ENCODE peak calls at places on chromosomes 1 and 21, in four cellular contexts. One of them, this sample, is unnamed.

GRCh38 chr1:111747947-111748346 is 7.8 kb upstream of the DDX20 start:
- DNase-seq in HCT116: no peak
- DNase-seq in SK-N-SH: no peak
- DNase-seq in H1: no peak
- DNase-seq in this sample: no peak

GRCh38 chr1:175941164-175941563 is 197.8 kb upstream of the TNR start:
- DNase-seq in HCT116: no peak
- DNase-seq in SK-N-SH: no peak
- DNase-seq in H1: no peak
- DNase-seq in this sample: no peak

GRCh38 chr1:37561794-37562132 is 5.0 kb downstream of the DNALI1 start:
- DNase-seq in HCT116: peak
- DNase-seq in SK-N-SH: peak
- DNase-seq in H1: peak
- DNase-seq in this sample: peak

GRCh38 chr1:17351047-17351446 is 20.9 kb upstream of the PADI6 start:
- DNase-seq in HCT116: no peak
- DNase-seq in SK-N-SH: no peak
- DNase-seq in H1: no peak
- DNase-seq in this sample: no peak

GRCh38 chr1:36095760-36096405 is 7.2 kb downstream of the ADPRS start:
- DNase-seq in HCT116: no peak
- DNase-seq in SK-N-SH: no peak
- DNase-seq in H1: no peak
- DNase-seq in this sample: no peak

GRCh38 chr21:40587786-40588353 is 259.1 kb downstream of the DSCAM start:
- DNase-seq in HCT116: no peak
- DNase-seq in SK-N-SH: no peak
- DNase-seq in H1: no peak
- DNase-seq in this sample: no peak

GRCh38 chr1:77832889-77833288 is 53.4 kb downstream of the MIGA1 start:
- DNase-seq in HCT116: no peak
- DNase-seq in SK-N-SH: no peak
- DNase-seq in H1: no peak
- DNase-seq in this sample: no peak

GRCh38 chr1:180213401-180214177 is 16.5 kb upstream of the LHX4 start:
- DNase-seq in HCT116: no peak
- DNase-seq in SK-N-SH: no peak
- DNase-seq in H1: no peak
- DNase-seq in this sample: no peak

GRCh38 chr1:108563808-108564207 is 3.9 kb downstream of the EEIG2 start:
- DNase-seq in HCT116: no peak
- DNase-seq in SK-N-SH: no peak
- DNase-seq in H1: no peak
- DNase-seq in this sample: no peak

GRCh38 chr1:159334797-159335196 is 32.7 kb downstream of the FCER1A start:
- DNase-seq in HCT116: no peak
- DNase-seq in SK-N-SH: no peak
- DNase-seq in H1: no peak
- DNase-seq in this sample: no peak

GRCh38 chr1:241998950-241999495 is at the start of gene MAP1LC3C:
- DNase-seq in HCT116: no peak
- DNase-seq in SK-N-SH: no peak
- DNase-seq in H1: no peak
- DNase-seq in this sample: peak

GRCh38 chr21:44794031-44794374 is 7.6 kb downstream of the UBE2G2 start:
- DNase-seq in HCT116: no peak
- DNase-seq in SK-N-SH: no peak
- DNase-seq in H1: no peak
- DNase-seq in this sample: no peak

GRCh38 chr21:34907783-34908423 is 141.2 kb downstream of the RUNX1 start:
- DNase-seq in HCT116: no peak
- DNase-seq in SK-N-SH: no peak
- DNase-seq in H1: no peak
- DNase-seq in this sample: no peak

GRCh38 chr1:158732524-158732923 is 12.0 kb upstream of the OR6K3 start:
- DNase-seq in HCT116: no peak
- DNase-seq in SK-N-SH: no peak
- DNase-seq in H1: no peak
- DNase-seq in this sample: no peak

GRCh38 chr1:43831866-43832654 is 101.5 kb upstream of the ARTN start:
- DNase-seq in HCT116: no peak
- DNase-seq in SK-N-SH: no peak
- DNase-seq in H1: no peak
- DNase-seq in this sample: no peak
- TF ChIP-seq YY1 in HCT116: no peak
- TF ChIP-seq YY1 in SK-N-SH: no peak
- TF ChIP-seq YY1 in H1: no peak
- TF ChIP-seq YY1 in this sample: no peak

DNA sequence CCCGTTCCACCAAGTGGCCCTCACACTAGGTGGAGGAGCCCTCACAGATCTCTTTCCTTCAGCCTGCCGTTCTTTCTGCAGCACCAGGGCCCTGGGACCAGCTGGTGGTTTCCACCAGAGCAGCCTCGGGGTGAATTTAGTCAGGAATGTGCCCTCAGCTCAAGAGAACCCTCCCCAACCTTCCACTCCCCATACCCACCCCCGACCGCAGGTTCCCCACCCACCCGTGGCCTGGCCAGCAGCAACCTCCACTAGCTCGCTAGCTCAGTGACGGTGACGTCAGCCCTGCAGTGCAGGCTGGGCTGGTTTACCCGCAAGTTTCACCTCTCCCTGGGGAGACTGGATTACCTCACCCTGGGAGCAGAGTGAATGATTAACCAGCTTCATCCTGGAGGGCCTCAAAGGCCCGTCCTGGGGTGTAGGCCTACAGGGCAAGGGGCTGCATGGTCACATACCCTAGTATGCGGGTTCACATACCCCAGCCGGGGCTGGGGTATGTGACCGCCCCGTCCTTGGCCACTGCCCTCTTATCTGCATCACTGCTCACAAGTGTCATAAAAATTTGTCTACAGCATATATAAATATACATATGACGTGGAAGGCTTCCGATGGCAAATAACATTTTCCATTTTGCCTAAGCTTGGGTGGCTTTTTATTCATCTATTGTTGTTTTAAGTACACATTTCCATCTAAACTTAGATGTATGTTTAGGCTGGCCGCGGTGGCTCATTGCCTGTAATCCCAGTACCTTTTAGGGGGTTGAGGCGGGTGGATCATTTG is 24.5 kb downstream of the ELF3 start:
- DNase-seq in HCT116: peak
- DNase-seq in SK-N-SH: no peak
- DNase-seq in H1: peak
- DNase-seq in this sample: no peak
- H3K9ac ChIP-seq in HCT116: peak
- H3K9ac ChIP-seq in SK-N-SH: no peak
- H3K9ac ChIP-seq in H1: no peak
- H3K9ac ChIP-seq in this sample: no peak

DNA sequence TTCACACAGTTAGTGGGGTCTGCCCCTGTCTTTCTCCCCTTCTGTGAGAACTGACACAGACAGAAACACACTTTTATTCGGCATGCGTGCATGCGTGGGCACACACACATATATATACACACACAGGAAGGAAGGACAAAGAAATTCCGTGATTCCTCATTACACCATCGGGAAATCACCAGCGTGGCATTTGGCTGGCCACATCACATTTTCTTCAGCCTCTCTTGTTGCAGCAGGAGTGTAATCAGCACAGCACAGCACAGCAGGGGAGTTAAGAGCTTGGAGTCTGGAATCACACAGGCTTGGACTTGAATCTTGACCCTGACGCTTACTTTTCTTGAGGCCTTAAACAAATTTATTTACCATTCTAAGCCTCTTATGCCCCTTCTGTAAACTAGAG is 45.4 kb upstream of the EPHA8 start:
- DNase-seq in HCT116: no peak
- DNase-seq in SK-N-SH: no peak
- DNase-seq in H1: no peak
- DNase-seq in this sample: no peak
- TF ChIP-seq YY1 in HCT116: no peak
- TF ChIP-seq YY1 in SK-N-SH: no peak
- TF ChIP-seq YY1 in H1: no peak
- TF ChIP-seq YY1 in this sample: no peak

DNA sequence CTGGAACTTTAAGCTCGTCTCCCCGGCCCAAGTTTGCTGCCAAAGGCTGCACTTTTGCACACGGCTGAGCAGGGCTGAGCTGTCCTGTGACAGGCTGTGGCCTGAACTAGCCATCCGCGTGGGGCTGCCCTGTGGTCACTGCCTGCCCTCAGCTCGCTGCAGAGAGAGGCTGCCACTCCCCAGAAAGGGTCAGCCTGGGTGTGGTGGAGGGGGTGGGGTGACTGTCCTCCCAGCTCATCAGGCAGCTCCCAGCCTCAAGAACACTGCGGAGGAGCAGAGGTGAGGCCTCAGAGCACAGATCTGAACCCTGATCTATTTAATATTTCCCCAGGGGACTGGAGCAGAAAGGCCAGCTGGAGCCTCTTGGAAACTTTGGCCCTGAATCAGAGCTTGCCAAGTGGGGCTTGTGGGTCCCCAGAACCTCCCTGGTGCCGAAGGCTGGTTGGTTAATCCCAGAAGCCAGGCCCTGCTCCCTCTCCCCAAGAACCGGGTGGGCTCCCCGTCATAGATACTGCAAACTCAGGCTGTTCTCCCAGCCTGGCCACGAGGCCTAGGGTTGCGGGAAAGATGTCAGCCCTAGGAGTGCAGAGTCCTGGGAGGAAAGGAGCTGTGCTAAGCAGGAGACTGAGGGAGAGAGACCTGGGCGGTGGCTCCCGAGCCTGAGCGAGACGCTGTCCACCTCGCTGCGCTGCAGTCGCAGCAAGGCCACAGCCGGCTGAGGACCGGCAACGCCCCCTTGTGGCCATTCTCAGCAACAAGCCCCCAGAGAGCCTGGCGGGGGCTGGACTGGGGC is 125.1 kb upstream of the IPO9 start:
- DNase-seq in HCT116: peak
- DNase-seq in SK-N-SH: peak
- DNase-seq in H1: peak
- DNase-seq in this sample: peak
- H3K9ac ChIP-seq in HCT116: no peak
- H3K9ac ChIP-seq in SK-N-SH: peak
- H3K9ac ChIP-seq in H1: no peak
- H3K9ac ChIP-seq in this sample: peak

DNA sequence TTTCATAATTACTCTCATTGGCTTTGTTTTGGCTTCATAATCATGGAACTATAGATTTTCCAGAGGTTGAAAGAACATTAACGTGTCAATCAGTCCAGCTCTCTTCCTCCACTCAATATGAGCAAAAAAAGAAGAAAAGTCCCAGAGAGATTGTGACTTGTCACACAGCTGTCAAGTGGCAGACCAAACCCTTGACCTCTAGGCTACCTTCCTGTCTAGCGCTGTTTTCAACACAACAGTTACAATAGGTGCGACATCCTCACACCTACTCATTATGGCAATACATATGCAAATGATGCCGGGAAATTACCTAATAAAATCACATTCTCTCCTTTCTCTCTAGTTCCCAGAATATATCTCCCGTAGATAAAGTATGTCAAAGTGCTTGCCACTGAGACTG is 1.1 kb downstream of the WARS2 start:
- DNase-seq in HCT116: no peak
- DNase-seq in SK-N-SH: no peak
- DNase-seq in H1: no peak
- DNase-seq in this sample: no peak
- TF ChIP-seq YY1 in HCT116: no peak
- TF ChIP-seq YY1 in SK-N-SH: no peak
- TF ChIP-seq YY1 in H1: no peak
- TF ChIP-seq YY1 in this sample: no peak

GRCh38 chr1:55695553-55695952 is 480.4 kb upstream of the USP24 start:
- DNase-seq in HCT116: no peak
- DNase-seq in SK-N-SH: no peak
- DNase-seq in H1: no peak
- DNase-seq in this sample: no peak
- H3K9ac ChIP-seq in HCT116: no peak
- H3K9ac ChIP-seq in SK-N-SH: no peak
- H3K9ac ChIP-seq in H1: no peak
- H3K9ac ChIP-seq in this sample: no peak

GRCh38 chr1:181556606-181557005 is 73.3 kb downstream of the CACNA1E start:
- DNase-seq in HCT116: no peak
- DNase-seq in SK-N-SH: no peak
- DNase-seq in H1: no peak
- DNase-seq in this sample: no peak
- TF ChIP-seq YY1 in HCT116: no peak
- TF ChIP-seq YY1 in SK-N-SH: no peak
- TF ChIP-seq YY1 in H1: no peak
- TF ChIP-seq YY1 in this sample: no peak

This sample was measured in NT2/D1.